ENCODE peak calls at places on chromosomes 12 and 14, in seven cellular contexts. P is stimulated activated CD8-positive, alpha-beta memory T cell treated with anti-CD3 and anti-CD28 coated beads, Interleukin-2, amount 100 ng/mL, for 1 hour; O is esophagus squamous epithelium; M is HEK293T; U is mucosa of descending colon; A is NCI-H1417; V is GM13977. H is an unnamed sample.

GRCh38 chr14:89277229-89277628 is 139.8 kb downstream of the FOXN3 start:
- DNase-seq in O (no peak), M (no peak), V (no peak), U (no peak), A (peak; percentile 98), P (no peak), H (no peak)

GRCh38 chr14:22824711-22825359 is 4.9 kb upstream of the MRPL52 start:
- DNase-seq in A (no peak), U (no peak), O (no peak), M (no peak), V (peak; percentile 33), P (no peak), H (peak; percentile 95)

GRCh38 chr12:39805651-39806050 is 186.0 kb upstream of the ABCD2 start:
- DNase-seq in O (no peak), P (no peak), U (no peak), A (no peak), M (no peak), V (no peak), H (no peak)

GRCh38 chr14:49050836-49051235 is 535.3 kb downstream of the RPS29 start:
- DNase-seq in M (no peak), U (no peak), O (no peak), P (no peak), V (no peak), A (no peak), H (peak; percentile 12)

GRCh38 chr12:131950182-131950913 is 606 bp downstream of the EP400 start:
- DNase-seq in A (no peak), P (no peak), O (no peak), M (peak; percentile 39), V (peak; percentile 58), U (no peak), H (no peak)

GRCh38 chr12:57842342-57843294 is 3.9 kb downstream of the CTDSP2 start:
- DNase-seq in U (peak; percentile 59), P (no peak), O (no peak), M (peak; percentile 46), A (no peak), V (no peak), H (peak; percentile 38)

GRCh38 chr14:50388256-50388931 is 8.3 kb downstream of the CDKL1 start:
- DNase-seq in P (no peak), V (no peak), M (peak; percentile 38), O (no peak), U (peak; percentile 78), A (no peak), H (peak; percentile 97)

GRCh38 chr12:127052491-127053232 is 1214.3 kb upstream of the TMEM132C start:
- DNase-seq in U (no peak), A (no peak), M (no peak), V (no peak), O (no peak), P (no peak), H (no peak)

GRCh38 chr14:104282332-104283196 is 144.2 kb downstream of the KIF26A start:
- DNase-seq in P (no peak), U (peak; percentile 78), V (no peak), M (no peak), A (no peak), O (no peak), H (no peak)

GRCh38 chr14:90649096-90649495 is 167.1 kb downstream of the TTC7B start:
- DNase-seq in P (no peak), U (no peak), M (no peak), A (no peak), V (no peak), O (no peak), H (no peak)

GRCh38 chr12:132238487-132239248 is 90.7 kb downstream of the GALNT9 start:
- DNase-seq in V (no peak), P (no peak), U (no peak), O (no peak), A (no peak), M (peak; percentile 44), H (no peak)

GRCh38 chr12:57320639-57321038 is 69.7 kb upstream of the STAC3 start:
- DNase-seq in M (no peak), A (no peak), U (no peak), O (no peak), P (no peak), V (no peak), H (no peak)

GRCh38 chr12:27013606-27014084 is 539 bp downstream of the TM7SF3 start:
- DNase-seq in V (peak; percentile 12), U (no peak), M (no peak), P (no peak), O (no peak), A (peak; percentile 36), H (peak; percentile 41)

GRCh38 chr14:100325958-100326357 is 2.8 kb downstream of the SLC25A47 start:
- DNase-seq in P (no peak), A (no peak), M (no peak), V (no peak), O (no peak), U (no peak), H (no peak)

GRCh38 chr14:68650403-68650994 is 142.4 kb downstream of the ZFP36L1 start:
- DNase-seq in O (no peak), A (no peak), P (no peak), V (no peak), M (no peak), U (peak; percentile 1), H (no peak)

GRCh38 chr12:69739287-69740191 is 879 bp downstream of the RAB3IP start:
- DNase-seq in O (no peak), M (peak; percentile 51), P (peak; percentile 22), U (peak; percentile 73), V (peak; percentile 67), A (peak; percentile 73), H (peak; percentile 67)